ENCODE peak calls at places on chromosomes 6 and 20, in nine cellular contexts. Y, U, H, M, J, T, O, V and N are unnamed samples.

GRCh38 chr6:9467746-9468145 is 947.1 kb downstream of the TFAP2A start:
- DNase-seq in Y (no peak), U (no peak), H (no peak), M (no peak), J (no peak), T (no peak), O (no peak), V (no peak), N (no peak)

GRCh38 chr6:20312581-20312980 is 89.1 kb upstream of the E2F3 start:
- DNase-seq in Y (no peak), U (no peak), H (no peak), M (no peak), J (no peak), T (no peak), O (no peak), V (no peak), N (no peak)

GRCh38 chr6:38509713-38510112 is 130.0 kb downstream of the BTBD9 start:
- DNase-seq in Y (peak; percentile 31), U (no peak), H (no peak), M (no peak), J (no peak), T (no peak), O (no peak), V (peak; percentile 59), N (no peak)

GRCh38 chr6:25886066-25886465 is 12.0 kb upstream of the SLC17A3 start:
- DNase-seq in Y (no peak), U (no peak), H (no peak), M (no peak), J (no peak), T (no peak), O (no peak), V (no peak), N (no peak)

GRCh38 chr20:62437985-62438384 is 10.6 kb upstream of the RBBP8NL start:
- DNase-seq in Y (no peak), U (no peak), H (no peak), M (no peak), J (no peak), T (no peak), O (no peak), V (no peak), N (no peak)

GRCh38 chr6:84847349-84848160 is 83.2 kb upstream of the TBX18 start:
- DNase-seq in Y (no peak), U (no peak), H (no peak), M (no peak), J (no peak), T (no peak), O (no peak), V (no peak), N (no peak)

GRCh38 chr6:87122477-87122876 is 27.6 kb upstream of the CGA start:
- DNase-seq in Y (no peak), U (no peak), H (no peak), M (no peak), J (no peak), T (no peak), O (no peak), V (no peak), N (peak; percentile 15)

GRCh38 chr20:14234666-14235295 is 102.6 kb downstream of the FLRT3 start:
- DNase-seq in Y (peak; percentile 46), U (no peak), H (no peak), M (no peak), J (no peak), T (no peak), O (no peak), V (no peak), N (no peak)

GRCh38 chr20:1844723-1845523 is 50.3 kb upstream of the SIRPA start:
- DNase-seq in Y (no peak), U (no peak), H (no peak), M (peak; percentile 70), J (peak; percentile 27), T (no peak), O (no peak), V (no peak), N (no peak)

GRCh38 chr6:142372348-142372747 is 70.5 kb downstream of the ADGRG6 start:
- DNase-seq in Y (peak; percentile 21), U (no peak), H (no peak), M (no peak), J (no peak), T (no peak), O (no peak), V (peak; percentile 84), N (no peak)

GRCh38 chr6:124660185-124660584 is 302.1 kb upstream of the RNF217 start:
- DNase-seq in Y (no peak), U (no peak), H (no peak), M (no peak), J (no peak), T (no peak), O (no peak), V (no peak), N (no peak)

GRCh38 chr6:56521454-56521853 is 121.2 kb downstream of the DST start:
- DNase-seq in Y (no peak), U (no peak), H (no peak), M (no peak), J (no peak), T (no peak), O (no peak), V (no peak), N (no peak)

GRCh38 chr20:31710423-31711250 is 12.0 kb downstream of the BCL2L1 start:
- DNase-seq in Y (no peak), U (no peak), H (no peak), M (no peak), J (no peak), T (no peak), O (no peak), V (no peak), N (no peak)

GRCh38 chr6:38055210-38055609 is 235.7 kb downstream of the ZFAND3 start:
- DNase-seq in Y (no peak), U (no peak), H (no peak), M (no peak), J (no peak), T (no peak), O (no peak), V (no peak), N (no peak)

GRCh38 chr6:166308769-166309589 is 787 bp upstream of the PRR18 start:
- DNase-seq in Y (no peak), U (no peak), H (peak; percentile 76), M (no peak), J (no peak), T (no peak), O (no peak), V (no peak), N (no peak)

GRCh38 chr20:286508-286907 is 4.0 kb downstream of the C20orf96 start:
- DNase-seq in Y (no peak), U (no peak), H (no peak), M (no peak), J (no peak), T (no peak), O (no peak), V (no peak), N (no peak)

GRCh38 chr20:59438201-59438600 is 137.8 kb downstream of the EDN3 start:
- DNase-seq in Y (no peak), U (no peak), H (no peak), M (no peak), J (no peak), T (no peak), O (no peak), V (no peak), N (no peak)

GRCh38 chr20:23086056-23086551 is at the start of gene CD93:
- DNase-seq in Y (no peak), U (no peak), H (no peak), M (peak; percentile 32), J (no peak), T (no peak), O (no peak), V (no peak), N (no peak)

GRCh38 chr20:24651171-24651972 is 181.9 kb downstream of the SYNDIG1 start:
- DNase-seq in Y (peak; percentile 96), U (no peak), H (no peak), M (no peak), J (no peak), T (no peak), O (no peak), V (no peak), N (no peak)

GRCh38 chr20:51560550-51561307 is 18.2 kb upstream of the NFATC2 start:
- DNase-seq in Y (no peak), U (peak; percentile 35), H (no peak), M (no peak), J (no peak), T (no peak), O (no peak), V (no peak), N (no peak)

GRCh38 chr6:75196051-75196743 is 9.7 kb downstream of the COL12A1 start:
- DNase-seq in Y (peak; percentile 78), U (no peak), H (no peak), M (no peak), J (no peak), T (no peak), O (no peak), V (no peak), N (no peak)

GRCh38 chr6:89803271-89803670 is 16.3 kb downstream of the MDN1 start:
- DNase-seq in Y (no peak), U (no peak), H (no peak), M (no peak), J (no peak), T (no peak), O (no peak), V (no peak), N (no peak)

GRCh38 chr6:33254591-33254990 is 17.1 kb downstream of the VPS52 start:
- DNase-seq in Y (no peak), U (no peak), H (no peak), M (no peak), J (no peak), T (no peak), O (no peak), V (no peak), N (no peak)

GRCh38 chr6:89348372-89348771 is 4.2 kb downstream of the UBE2J1 start:
- DNase-seq in Y (no peak), U (no peak), H (no peak), M (no peak), J (no peak), T (no peak), O (no peak), V (no peak), N (no peak)

GRCh38 chr6:33854572-33855030 is 50.8 kb upstream of the MLN start:
- DNase-seq in Y (no peak), U (peak; percentile 23), H (no peak), M (no peak), J (no peak), T (no peak), O (no peak), V (no peak), N (no peak)

GRCh38 chr6:142868917-142869316 is 76.1 kb downstream of the HIVEP2 start:
- DNase-seq in Y (no peak), U (no peak), H (no peak), M (no peak), J (no peak), T (no peak), O (no peak), V (no peak), N (no peak)

GRCh38 chr6:158219229-158219628 is 51.1 kb downstream of the GTF2H5 start:
- DNase-seq in Y (peak; percentile 92), U (no peak), H (no peak), M (no peak), J (no peak), T (no peak), O (no peak), V (no peak), N (no peak)

GRCh38 chr20:7765221-7765620 is 175.0 kb downstream of the HAO1 start:
- DNase-seq in Y (no peak), U (no peak), H (no peak), M (no peak), J (no peak), T (no peak), O (no peak), V (no peak), N (no peak)

GRCh38 chr20:24507182-24507853 is 37.9 kb downstream of the SYNDIG1 start:
- DNase-seq in Y (no peak), U (no peak), H (no peak), M (no peak), J (no peak), T (no peak), O (no peak), V (no peak), N (no peak)

GRCh38 chr6:129364767-129365166 is 345.2 kb downstream of the ARHGAP18 start:
- DNase-seq in Y (no peak), U (no peak), H (no peak), M (no peak), J (no peak), T (no peak), O (no peak), V (no peak), N (no peak)

GRCh38 chr20:12575352-12576095 is 433.2 kb upstream of the SPTLC3 start:
- DNase-seq in Y (no peak), U (peak; percentile 61), H (no peak), M (no peak), J (no peak), T (no peak), O (no peak), V (no peak), N (no peak)